ENCODE peak calls at places on chromosomes 12 and 14, in eight cellular contexts. O, Z, K, G, P, I, C and U are unnamed samples.

GRCh38 chr12:123024819-123025391 is 44.4 kb downstream of the ARL6IP4 start:
- DNase-seq in Z (no peak), O (no peak), G (no peak), P (no peak), I (peak; percentile 51), C (no peak), K (no peak), U (no peak)

GRCh38 chr14:52951730-52952481 is 1.1 kb upstream of the FERMT2 start:
- DNase-seq in O (peak; percentile 87), I (peak; percentile 89), Z (no peak), P (peak; percentile 46), K (peak; percentile 31), C (peak; percentile 82), G (peak; percentile 60), U (peak; percentile 44)

GRCh38 chr12:120015313-120015712 is 26.3 kb downstream of the BICDL1 start:
- DNase-seq in O (no peak), K (no peak), P (no peak), C (no peak), I (no peak), Z (no peak), G (no peak), U (no peak)

GRCh38 chr12:131203666-131204415 is 250.1 kb downstream of the ADGRD1 start:
- DNase-seq in P (no peak), K (peak; percentile 7), O (no peak), C (no peak), Z (no peak), G (peak; percentile 29), I (no peak), U (no peak)

GRCh38 chr14:52055215-52055614 is 13.6 kb downstream of the NID2 start:
- DNase-seq in I (no peak), K (no peak), P (no peak), Z (no peak), G (no peak), C (no peak), O (no peak), U (no peak)

GRCh38 chr14:71702799-71703198 is 229.4 kb upstream of the RGS6 start:
- DNase-seq in Z (no peak), O (no peak), I (no peak), C (no peak), G (no peak), K (no peak), P (no peak), U (no peak)

GRCh38 chr14:79056879-79057278 is 886.7 kb downstream of the NRXN3 start:
- DNase-seq in K (no peak), G (no peak), P (no peak), Z (no peak), I (peak; percentile 82), C (no peak), O (no peak), U (no peak)

GRCh38 chr12:67290378-67290777 is 21.2 kb downstream of the CAND1 start:
- DNase-seq in O (no peak), C (no peak), I (no peak), K (no peak), Z (no peak), G (no peak), P (no peak), U (no peak)

GRCh38 chr12:12648951-12649650 is 37.4 kb downstream of the CREBL2 start:
- DNase-seq in P (no peak), Z (no peak), O (no peak), C (no peak), K (no peak), I (no peak), G (no peak), U (no peak)

GRCh38 chr12:54161481-54162437 is 27.0 kb downstream of the SMUG1 start:
- DNase-seq in P (no peak), G (no peak), K (no peak), I (no peak), C (no peak), O (no peak), Z (no peak), U (no peak)

GRCh38 chr14:57533214-57533613 is 39.6 kb upstream of the CCDC198 start:
- DNase-seq in P (no peak), O (peak; percentile 35), G (peak; percentile 10), I (peak; percentile 28), K (no peak), C (peak; percentile 34), Z (peak; percentile 12), U (no peak)

GRCh38 chr14:81990312-81990761 is 456.7 kb upstream of the SEL1L start:
- DNase-seq in I (peak; percentile 50), O (peak; percentile 27), K (peak; percentile 26), G (peak; percentile 9), Z (peak; percentile 72), C (peak; percentile 23), P (no peak), U (no peak)

GRCh38 chr12:99978152-99978551 is 6.6 kb downstream of the ANKS1B start:
- DNase-seq in K (no peak), I (no peak), P (no peak), Z (no peak), G (no peak), C (no peak), O (no peak), U (no peak)

GRCh38 chr14:68599896-68600620 is 192.8 kb downstream of the ZFP36L1 start:
- DNase-seq in I (no peak), P (no peak), C (no peak), O (no peak), Z (no peak), K (no peak), G (no peak), U (no peak)

GRCh38 chr14:73796881-73797539 is 54.6 kb upstream of the PTGR2 start:
- DNase-seq in I (no peak), Z (no peak), P (no peak), K (no peak), C (no peak), O (no peak), G (no peak), U (no peak)

GRCh38 chr14:71231521-71232393 is 324.5 kb downstream of the PCNX1 start:
- DNase-seq in K (peak; percentile 39), P (no peak), O (no peak), G (peak; percentile 37), C (no peak), Z (no peak), I (no peak), U (no peak)

GRCh38 chr12:116818341-116818856 is 62.8 kb downstream of the HRK start:
- DNase-seq in Z (no peak), C (no peak), P (peak; percentile 70), K (peak; percentile 29), O (no peak), I (no peak), G (no peak), U (no peak)

GRCh38 chr12:131003676-131004075 is 50.0 kb downstream of the ADGRD1 start:
- DNase-seq in C (no peak), K (no peak), I (no peak), P (no peak), G (peak; percentile 74), Z (peak; percentile 48), O (no peak), U (no peak)

GRCh38 chr14:61174395-61175386 is 106.4 kb downstream of the TMEM30B start:
- DNase-seq in C (peak; percentile 47), P (no peak), Z (no peak), I (peak; percentile 90), K (no peak), O (no peak), G (peak; percentile 20), U (no peak)

GRCh38 chr12:132451836-132452195 is 38.1 kb upstream of the FBRSL1 start:
- DNase-seq in P (no peak), O (no peak), G (no peak), K (no peak), I (no peak), Z (no peak), C (no peak), U (no peak)

GRCh38 chr14:80426686-80427085 is 215.4 kb upstream of the DIO2 start:
- DNase-seq in C (no peak), O (no peak), I (peak; percentile 91), P (no peak), G (no peak), K (no peak), Z (no peak), U (no peak)

GRCh38 chr12:106135781-106136180 is 3.0 kb downstream of the NUAK1 start:
- DNase-seq in K (no peak), Z (no peak), G (no peak), C (no peak), I (peak; percentile 84), P (no peak), O (no peak), U (no peak)

GRCh38 chr14:38278035-38278434 is 22.1 kb upstream of the CLEC14A start:
- DNase-seq in G (no peak), I (peak; percentile 31), Z (no peak), C (no peak), K (no peak), P (no peak), O (no peak), U (no peak)

GRCh38 chr12:107223816-107224215 is 130.5 kb upstream of the CRY1 start:
- DNase-seq in G (no peak), O (no peak), Z (no peak), I (no peak), C (no peak), K (no peak), P (no peak), U (no peak)

GRCh38 chr14:31241450-31242114 is 34.0 kb upstream of the HECTD1 start:
- DNase-seq in K (no peak), O (no peak), G (no peak), I (peak; percentile 15), P (no peak), C (no peak), Z (no peak), U (no peak)

GRCh38 chr12:29519585-29520182 is 22.2 kb upstream of the OVCH1 start:
- DNase-seq in C (no peak), P (peak; percentile 31), O (peak; percentile 56), G (no peak), I (peak; percentile 64), K (peak; percentile 21), Z (peak; percentile 11), U (no peak)

GRCh38 chr14:72616294-72616693 is 277.6 kb downstream of the DPF3 start:
- DNase-seq in K (no peak), I (peak; percentile 67), Z (no peak), P (no peak), G (no peak), O (no peak), C (no peak), U (no peak)